ENCODE peak calls at places on chromosomes 7 and 10, in seven cellular contexts. Q is GM06990, G is heart left ventricle, M is fibroblast of lung, S is heart right ventricle, F is foreskin fibroblast, Z is PC-9. T is an unnamed sample.

GRCh38 chr10:133564816-133565215 is 567 bp downstream of the SYCE1 start:
- DNase-seq in Q (no peak), G (no peak), M (no peak), S (no peak), F (no peak), Z (no peak), T (no peak)

GRCh38 chr10:67609996-67610793 is 85.8 kb downstream of the CTNNA3 start:
- DNase-seq in Q (no peak), G (no peak), M (peak; percentile 87), S (no peak), F (no peak), Z (no peak), T (no peak)

GRCh38 chr7:138752568-138753518 is 45.0 kb upstream of the TMEM213 start:
- DNase-seq in Q (peak; percentile 67), G (peak; percentile 21), M (peak; percentile 40), S (peak; percentile 9), F (no peak), Z (peak; percentile 100), T (no peak)

GRCh38 chr10:33201056-33201780 is 133.2 kb downstream of the NRP1 start:
- DNase-seq in Q (no peak), G (no peak), M (no peak), S (no peak), F (no peak), Z (no peak), T (no peak)

GRCh38 chr7:69670701-69671100 is 72.4 kb downstream of the AUTS2 start:
- DNase-seq in Q (no peak), G (no peak), M (peak; percentile 84), S (no peak), F (no peak), Z (no peak), T (no peak)

GRCh38 chr10:7579681-7580080 is 87.1 kb downstream of the ITIH5 start:
- DNase-seq in Q (no peak), G (no peak), M (no peak), S (no peak), F (no peak), Z (no peak), T (no peak)

GRCh38 chr10:79475877-79476276 is 30.5 kb upstream of the ZCCHC24 start:
- DNase-seq in Q (no peak), G (no peak), M (no peak), S (no peak), F (no peak), Z (no peak), T (no peak)

GRCh38 chr10:6843477-6843876 is 263.4 kb upstream of the PRKCQ start:
- DNase-seq in Q (no peak), G (no peak), M (no peak), S (no peak), F (no peak), Z (no peak), T (no peak)

GRCh38 chr10:70672165-70672992 is at the start of gene ADAMTS14:
- DNase-seq in Q (no peak), G (peak; percentile 45), M (peak; percentile 64), S (no peak), F (no peak), Z (peak; percentile 34), T (no peak)

GRCh38 chr7:79282882-79283602 is 170.4 kb downstream of the MAGI2 start:
- DNase-seq in Q (no peak), G (no peak), M (peak; percentile 87), S (no peak), F (peak; percentile 82), Z (peak; percentile 71), T (peak; percentile 79)

GRCh38 chr10:84290235-84290634 is 38.2 kb upstream of the CCSER2 start:
- DNase-seq in Q (no peak), G (no peak), M (no peak), S (no peak), F (no peak), Z (no peak), T (no peak)

GRCh38 chr7:149713061-149713730 is 60.2 kb downstream of the ZNF467 start:
- DNase-seq in Q (no peak), G (no peak), M (no peak), S (no peak), F (no peak), Z (no peak), T (no peak)

GRCh38 chr7:194257-194995 is 2.1 kb downstream of the FAM20C start:
- DNase-seq in Q (no peak), G (no peak), M (peak; percentile 62), S (no peak), F (peak; percentile 65), Z (peak; percentile 82), T (no peak)

GRCh38 chr10:119090026-119090808 is 9.6 kb upstream of the EIF3A start:
- DNase-seq in Q (peak; percentile 37), G (no peak), M (no peak), S (no peak), F (no peak), Z (no peak), T (no peak)

GRCh38 chr10:96448021-96448457 is 65.7 kb downstream of the TLL2 start:
- DNase-seq in Q (peak; percentile 63), G (peak; percentile 78), M (no peak), S (peak; percentile 79), F (no peak), Z (no peak), T (no peak)

GRCh38 chr7:1666779-1667565 is 3.1 kb upstream of the ELFN1 start:
- DNase-seq in Q (no peak), G (peak; percentile 35), M (peak; percentile 27), S (no peak), F (no peak), Z (no peak), T (no peak)

GRCh38 chr7:10225265-10225664 is 748.4 kb upstream of the PHF14 start:
- DNase-seq in Q (no peak), G (no peak), M (peak; percentile 31), S (no peak), F (no peak), Z (no peak), T (no peak)

GRCh38 chr7:86826948-86827347 is 183.2 kb downstream of the GRM3 start:
- DNase-seq in Q (no peak), G (no peak), M (no peak), S (no peak), F (no peak), Z (no peak), T (no peak)
- TF ChIP-seq CTCF in Q (no peak), G (no peak), M (no peak), S (no peak), F (no peak), Z (no peak), T (no peak)

GRCh38 chr7:122675621-122676020 is 23.3 kb downstream of the RNF133 start:
- DNase-seq in Q (no peak), G (no peak), M (peak; percentile 12), S (no peak), F (no peak), Z (no peak), T (no peak)

GRCh38 chr7:122673951-122674350 is 25.0 kb downstream of the RNF133 start:
- DNase-seq in Q (no peak), G (no peak), M (no peak), S (no peak), F (no peak), Z (no peak), T (no peak)

GRCh38 chr7:122676466-122676865 is 22.5 kb downstream of the RNF133 start:
- DNase-seq in Q (no peak), G (no peak), M (peak; percentile 8), S (no peak), F (no peak), Z (no peak), T (no peak)

GRCh38 chr7:122675011-122675410 is 23.9 kb downstream of the RNF133 start:
- DNase-seq in Q (no peak), G (no peak), M (peak; percentile 57), S (no peak), F (no peak), Z (no peak), T (no peak)

GRCh38 chr7:122674502-122674901 is 24.4 kb downstream of the RNF133 start:
- DNase-seq in Q (no peak), G (no peak), M (peak; percentile 87), S (no peak), F (no peak), Z (no peak), T (no peak)
- H3K4me3 ChIP-seq in Q (no peak overlapping the region), G (peak overlapping the region; percentile 0), M (peak overlapping the region; percentile 6), S (no peak overlapping the region), F (no peak overlapping the region), Z (no peak overlapping the region), T (no peak overlapping the region)

GRCh38 chr7:99949645-99950228 is 20.3 kb upstream of the GJC3 start:
- DNase-seq in Q (no peak), G (no peak), M (peak; percentile 4), S (no peak), F (no peak), Z (no peak), T (no peak)
- TF ChIP-seq CTCF in Q (peak; percentile 54), G (peak; percentile 31), M (peak; percentile 50), S (peak; percentile 45), F (peak; percentile 12), Z (peak; percentile 45), T (peak; percentile 44)

GRCh38 chr7:123673752-123674398 is 18.2 kb downstream of the LMOD2 start:
- DNase-seq in Q (no peak), G (no peak), M (no peak), S (no peak), F (no peak), Z (no peak), T (no peak)
- H3K4me3 ChIP-seq in Q (no peak overlapping the region), G (no peak overlapping the region), M (no peak overlapping the region), S (no peak overlapping the region), F (no peak overlapping the region), Z (no peak overlapping the region), T (no peak overlapping the region)

DNA sequence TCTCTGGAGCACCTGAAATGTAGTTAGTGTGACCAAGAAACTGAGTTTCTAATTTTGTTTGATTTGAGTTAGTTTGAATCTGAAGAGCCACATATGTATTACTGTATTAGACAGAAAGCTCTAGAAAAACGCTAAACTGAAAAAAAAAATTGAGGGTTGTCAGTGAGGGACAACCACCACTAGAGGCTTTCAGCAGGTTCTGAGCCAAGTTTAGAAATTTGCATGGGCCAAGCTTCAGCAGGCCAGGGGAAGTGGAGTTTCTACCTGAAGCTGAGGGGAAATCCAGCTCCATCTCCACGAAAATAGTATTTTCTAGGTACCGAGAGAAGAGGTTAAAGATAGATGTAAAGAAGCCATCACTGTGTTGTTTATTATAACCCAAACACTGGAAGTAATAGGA is 77.9 kb upstream of the PLXNA4 start:
- DNase-seq in Q (no peak), G (no peak), M (no peak), S (no peak), F (peak; percentile 18), Z (no peak), T (no peak)
- TF ChIP-seq CTCF in Q (peak; percentile 62), G (no peak), M (peak; percentile 23), S (peak; percentile 18), F (peak; percentile 9), Z (peak; percentile 49), T (peak; percentile 35)

T was measured in AG04450.